ENCODE peak calls at places on chromosomes 5 and 9, in six cellular contexts. X is body of pancreas; Q is mesothelial cell of epicardium; N is CD4-positive, alpha-beta T cell; K is GM13977; R is MM.1S. P is an unnamed sample.

GRCh38 chr5:93303291-93303691 is 277.7 kb downstream of the NR2F1-AS1 start:
- DNase-seq in X (no peak), Q (no peak), N (no peak), K (no peak), R (no peak), P (no peak)

GRCh38 chr5:140165101-140165920 is 9.7 kb upstream of the CYSTM1 start:
- DNase-seq in X (peak; percentile 75), Q (no peak), N (no peak), K (no peak), R (no peak), P (no peak)

GRCh38 chr5:84683594-84683993 is 298.9 kb upstream of the EDIL3 start:
- DNase-seq in X (no peak), Q (no peak), N (no peak), K (no peak), R (no peak), P (no peak)

GRCh38 chr5:139904566-139905400 is 109.2 kb downstream of the PSD2 start:
- DNase-seq in X (no peak), Q (no peak), N (no peak), K (peak; percentile 50), R (no peak), P (no peak)

GRCh38 chr5:89972901-89973300 is 436.7 kb downstream of the CETN3 start:
- DNase-seq in X (no peak), Q (no peak), N (no peak), K (no peak), R (no peak), P (no peak)

GRCh38 chr5:155996123-155996522 is 330.8 kb upstream of the SGCD start:
- DNase-seq in X (no peak), Q (no peak), N (no peak), K (no peak), R (no peak), P (no peak)

GRCh38 chr5:170104299-170104698 is 1.4 kb upstream of the FOXI1 start:
- DNase-seq in X (no peak), Q (no peak), N (no peak), K (no peak), R (no peak), P (no peak)

GRCh38 chr9:116692619-116693018 is 5.5 kb downstream of the TRIM32 start:
- DNase-seq in X (no peak), Q (no peak), N (no peak), K (no peak), R (no peak), P (no peak)

GRCh38 chr5:109215040-109215439 is 194.7 kb downstream of the PJA2 start:
- DNase-seq in X (no peak), Q (no peak), N (no peak), K (no peak), R (no peak), P (no peak)

GRCh38 chr5:61964199-61964598 is 341.8 kb upstream of the KIF2A start:
- DNase-seq in X (no peak), Q (no peak), N (no peak), K (no peak), R (no peak), P (no peak)

GRCh38 chr9:128146591-128147120 is 2.6 kb upstream of the LCN2 start:
- DNase-seq in X (no peak), Q (no peak), N (no peak), K (no peak), R (no peak), P (no peak)

GRCh38 chr9:4799775-4800174 is 7.0 kb downstream of the RCL1 start:
- DNase-seq in X (no peak), Q (no peak), N (no peak), K (no peak), R (no peak), P (no peak)

GRCh38 chr5:170479484-170479883 is 24.3 kb upstream of the KCNIP1 start:
- DNase-seq in X (peak; percentile 23), Q (no peak), N (no peak), K (no peak), R (no peak), P (no peak)

GRCh38 chr5:145936401-145937131 is at the start of gene SH3RF2:
- DNase-seq in X (peak; percentile 70), Q (peak; percentile 27), N (no peak), K (no peak), R (no peak), P (no peak)

GRCh38 chr9:127424669-127424986 is 446 bp downstream of the ZNF79 start:
- DNase-seq in X (no peak), Q (no peak), N (peak; percentile 41), K (peak; percentile 46), R (no peak), P (peak; percentile 32)

GRCh38 chr5:72523960-72524582 is 16.9 kb upstream of the ZNF366 start:
- DNase-seq in X (no peak), Q (no peak), N (no peak), K (peak; percentile 61), R (peak; percentile 61), P (peak; percentile 91)

GRCh38 chr5:89524785-89525184 is 641.8 kb upstream of the MEF2C start:
- DNase-seq in X (no peak), Q (no peak), N (no peak), K (no peak), R (no peak), P (no peak)

GRCh38 chr9:102631559-102631958 is 363.6 kb upstream of the CYLC2 start:
- DNase-seq in X (no peak), Q (no peak), N (no peak), K (no peak), R (peak; percentile 40), P (peak; percentile 31)
- TF ChIP-seq CTCF in X (no peak), Q (no peak), N (no peak), K (peak; percentile 51), R (peak; percentile 67), P (peak; percentile 53)

GRCh38 chr9:132808645-132809044 is 69.4 kb downstream of the AK8 start:
- DNase-seq in X (no peak), Q (no peak), N (no peak), K (no peak), R (no peak), P (no peak)
- TF ChIP-seq CTCF in X (no peak), Q (no peak), N (no peak), K (no peak), R (no peak), P (no peak)

DNA sequence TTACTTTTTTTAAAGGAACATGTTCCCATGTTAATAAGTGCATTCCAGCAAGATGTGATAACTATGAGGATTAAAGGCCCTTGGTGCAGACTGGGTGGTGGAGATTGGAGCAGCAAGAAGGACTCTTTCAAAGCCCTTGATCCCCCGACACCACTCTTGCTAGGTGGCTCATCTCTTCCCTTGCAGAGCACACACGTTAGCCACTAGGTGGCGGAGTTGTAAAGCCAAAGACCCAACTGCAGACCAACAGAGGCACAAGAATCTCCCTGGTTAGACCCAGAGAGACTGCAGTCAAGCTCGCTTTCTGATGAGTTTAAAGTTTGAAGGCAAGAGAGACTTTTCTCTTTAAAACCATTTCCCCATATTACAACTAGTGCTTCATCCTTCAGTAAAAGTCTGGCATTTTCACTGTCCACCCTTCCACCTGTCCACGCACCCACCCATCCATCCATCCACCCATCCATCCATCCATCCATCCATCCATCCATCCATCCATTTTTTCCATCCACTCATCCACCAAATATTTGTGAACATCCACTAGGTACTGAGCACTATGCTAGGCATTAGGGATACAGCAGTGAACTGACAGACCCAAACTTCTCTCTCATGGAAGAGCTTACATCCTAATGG is 226.9 kb downstream of the MSX2 start:
- DNase-seq in X (peak; percentile 58), Q (peak; percentile 40), N (peak; percentile 18), K (peak; percentile 73), R (peak; percentile 68), P (peak; percentile 75)
- TF ChIP-seq CTCF in X (peak; percentile 75), Q (peak; percentile 90), N (peak; percentile 69), K (peak; percentile 92), R (peak; percentile 86), P (peak; percentile 88)

GRCh38 chr5:175867587-175868347 is 3.6 kb upstream of the CPLX2 start:
- DNase-seq in X (no peak), Q (no peak), N (no peak), K (no peak), R (no peak), P (peak; percentile 18)
- TF ChIP-seq CTCF in X (no peak), Q (no peak), N (no peak), K (peak; percentile 8), R (no peak), P (peak; percentile 11)

GRCh38 chr5:148343049-148343413 is 7.7 kb downstream of the SPINK9 start:
- DNase-seq in X (no peak), Q (no peak), N (no peak), K (no peak), R (no peak), P (no peak)
- TF ChIP-seq CTCF in X (no peak), Q (no peak), N (no peak), K (no peak), R (no peak), P (no peak)

GRCh38 chr5:123033157-123033671 is 3.3 kb downstream of the PPIC start:
- DNase-seq in X (no peak), Q (no peak), N (no peak), K (no peak), R (no peak), P (no peak)

GRCh38 chr5:123028222-123028621 is 8.3 kb downstream of the PPIC start:
- DNase-seq in X (no peak), Q (no peak), N (no peak), K (no peak), R (no peak), P (no peak)
- TF ChIP-seq CTCF in X (no peak), Q (no peak), N (no peak), K (no peak), R (no peak), P (no peak)

DNA sequence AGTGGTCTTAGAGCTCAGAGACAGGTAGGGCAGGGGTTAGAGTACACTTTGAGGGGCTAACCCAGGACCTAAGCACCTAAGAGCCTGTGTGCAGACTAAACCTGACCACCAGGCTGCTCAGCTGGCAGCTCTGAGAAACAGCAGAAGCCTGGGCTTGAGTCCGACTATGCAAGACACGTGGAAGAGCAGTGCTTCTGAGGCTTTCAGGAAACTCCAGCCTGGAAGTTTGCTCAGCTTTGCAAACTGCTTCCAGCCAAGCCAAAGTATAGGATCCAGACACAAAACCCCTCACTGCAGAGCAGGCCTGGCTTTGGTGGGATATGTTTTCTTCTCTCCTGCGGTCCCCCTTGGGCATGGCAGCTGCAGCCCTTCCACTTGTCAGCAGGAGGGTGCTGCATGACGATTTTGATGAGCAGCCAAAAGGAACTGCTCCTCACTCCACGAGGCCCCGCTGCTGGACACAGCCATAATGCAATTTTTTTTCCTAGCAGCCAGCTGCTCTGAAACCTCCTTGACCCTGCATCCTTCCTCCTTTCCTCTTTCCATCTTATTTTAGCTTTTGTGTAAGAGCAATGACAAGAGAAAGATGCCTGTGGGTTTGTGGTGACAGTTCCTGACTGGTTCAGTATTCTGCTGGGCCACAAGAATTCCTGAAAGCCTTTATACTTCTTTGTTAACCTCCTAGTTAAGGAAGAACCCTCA is 123.1 kb downstream of the LIFR start:
- DNase-seq in X (no peak), Q (no peak), N (no peak), K (no peak), R (peak; percentile 50), P (no peak)
- TF ChIP-seq CTCF in X (no peak), Q (no peak), N (no peak), K (no peak), R (peak; percentile 9), P (no peak)

P was measured in GM12865.